ENCODE peak calls at places on chromosomes 16 and 17, in seven cellular contexts. E, Y, N, I, M, D and L are unnamed samples.

GRCh38 chr17:36869856-36870617 is 67.2 kb upstream of the LHX1 start:
- DNase-seq in Y (no peak), I (no peak), M (no peak), D (peak; percentile 76), N (no peak), E (no peak), L (no peak)

GRCh38 chr16:57834936-57835335 is 32.6 kb upstream of the KIFC3 start:
- DNase-seq in I (no peak), M (no peak), E (no peak), N (no peak), Y (no peak), D (peak; percentile 58), L (no peak)

GRCh38 chr16:66923247-66923851 is 2.0 kb downstream of the RRAD start:
- DNase-seq in I (no peak), D (peak; percentile 42), N (no peak), E (no peak), M (peak; percentile 71), Y (no peak), L (no peak)

GRCh38 chr16:89460556-89460955 is 29.8 kb downstream of the ANKRD11 start:
- DNase-seq in M (no peak), E (no peak), D (no peak), I (no peak), Y (no peak), N (no peak), L (no peak)

GRCh38 chr16:50979806-50980620 is 171.1 kb downstream of the SALL1 start:
- DNase-seq in Y (no peak), M (no peak), I (no peak), D (no peak), E (no peak), N (no peak), L (no peak)

GRCh38 chr17:32697728-32698625 is 178.9 kb downstream of the MYO1D start:
- DNase-seq in I (no peak), E (no peak), M (no peak), Y (no peak), D (peak; percentile 14), N (no peak), L (no peak)

GRCh38 chr17:55175788-55176425 is 88.9 kb upstream of the HLF start:
- DNase-seq in M (no peak), D (no peak), E (no peak), I (no peak), Y (no peak), N (peak; percentile 19), L (no peak)

GRCh38 chr17:56468840-56469239 is 124.7 kb upstream of the NOG start:
- DNase-seq in D (no peak), M (no peak), N (no peak), Y (no peak), I (no peak), E (no peak), L (no peak)

GRCh38 chr17:55265434-55266021 is 768 bp downstream of the HLF start:
- DNase-seq in I (no peak), N (no peak), D (no peak), Y (peak; percentile 3), M (no peak), E (no peak), L (no peak)

GRCh38 chr16:10181196-10182162 is 749 bp downstream of the GRIN2A start:
- DNase-seq in I (peak; percentile 49), Y (peak; percentile 52), E (peak; percentile 70), D (peak; percentile 66), N (peak; percentile 82), M (peak; percentile 52), L (no peak)

GRCh38 chr17:45042346-45043120 is 8.9 kb downstream of the DCAKD start:
- DNase-seq in I (no peak), N (no peak), D (no peak), M (no peak), E (no peak), Y (no peak), L (no peak)

GRCh38 chr16:56190903-56191806 is at the start of gene GNAO1:
- DNase-seq in M (peak; percentile 81), Y (peak; percentile 74), N (peak; percentile 48), I (no peak), E (no peak), D (peak; percentile 79), L (no peak)

GRCh38 chr16:2824626-2825025 is 5.5 kb upstream of the ZG16B start:
- DNase-seq in Y (no peak), N (no peak), D (no peak), E (no peak), M (no peak), I (no peak), L (no peak)

GRCh38 chr16:27461483-27462171 is 59.7 kb downstream of the IL21R start:
- DNase-seq in E (no peak), I (no peak), N (no peak), Y (no peak), D (peak; percentile 9), M (no peak), L (no peak)